ENCODE peak calls at places on chromosomes 2 and 18, in five cellular contexts. J is A549, E is esophagus muscularis mucosa, I is GM13977, X is HFFc6. T is an unnamed sample.

GRCh38 chr2:37623971-37624897 is 47.2 kb downstream of the CDC42EP3 start:
- DNase-seq in J (no peak), E (no peak), I (peak), X (peak), T (no peak)

GRCh38 chr2:220276736-220277444 is 649.5 kb downstream of the SLC4A3 start:
- DNase-seq in J (no peak), E (no peak), I (no peak), X (peak), T (no peak)

GRCh38 chr18:4256786-4257417 is 198.2 kb downstream of the DLGAP1 start:
- DNase-seq in J (no peak), E (no peak), I (no peak), X (no peak), T (no peak)

GRCh38 chr2:27582129-27582694 is 630 bp upstream of the ZNF512 start:
- DNase-seq in J (no peak), E (no peak), I (no peak), X (no peak), T (no peak)

GRCh38 chr2:110674620-110675555 is 3.0 kb downstream of the BUB1 start:
- DNase-seq in J (peak), E (no peak), I (peak), X (peak), T (no peak)

GRCh38 chr2:239463541-239464165 is 62.8 kb upstream of the HDAC4 start:
- DNase-seq in J (no peak), E (no peak), I (no peak), X (no peak), T (no peak)

GRCh38 chr18:11923454-11923853 is 15.3 kb upstream of the MPPE1 start:
- DNase-seq in J (no peak), E (no peak), I (no peak), X (no peak), T (no peak)

GRCh38 chr18:7333163-7333562 is 102.3 kb downstream of the LRRC30 start:
- DNase-seq in J (no peak), E (peak), I (no peak), X (no peak), T (no peak)

GRCh38 chr2:71154798-71155197 is 24.4 kb downstream of the MPHOSPH10 start:
- DNase-seq in J (peak), E (no peak), I (peak), X (no peak), T (no peak)

GRCh38 chr2:98898423-98898841 is 37.6 kb downstream of the CRACDL start:
- DNase-seq in J (no peak), E (peak), I (no peak), X (no peak), T (no peak)

GRCh38 chr2:132804045-132804444 is 134.0 kb upstream of the LYPD1 start:
- DNase-seq in J (peak), E (no peak), I (no peak), X (peak), T (no peak)

GRCh38 chr2:198657520-198658121 is 800.1 kb downstream of the SATB2 start:
- DNase-seq in J (peak), E (no peak), I (peak), X (no peak), T (no peak)

GRCh38 chr2:12915792-12916191 is 199.1 kb downstream of the TRIB2 start:
- DNase-seq in J (no peak), E (no peak), I (no peak), X (peak), T (no peak)

GRCh38 chr18:34767601-34768027 is 57.5 kb downstream of the DTNA start:
- DNase-seq in J (no peak), E (no peak), I (no peak), X (peak), T (no peak)

GRCh38 chr18:40109251-40110049 is 1845.6 kb upstream of the PIK3C3 start:
- DNase-seq in J (no peak), E (no peak), I (no peak), X (no peak), T (no peak)

GRCh38 chr18:12770469-12771219 is 67.8 kb downstream of the PSMG2 start:
- DNase-seq in J (no peak), E (no peak), I (no peak), X (no peak), T (no peak)

GRCh38 chr2:171531291-171531690 is 9.0 kb downstream of the CYBRD1 start:
- DNase-seq in J (no peak), E (peak), I (no peak), X (peak), T (no peak)

GRCh38 chr18:24076950-24077349 is 61.9 kb upstream of the CABYR start:
- DNase-seq in J (no peak), E (peak), I (no peak), X (no peak), T (no peak)

GRCh38 chr2:127641133-127641532 is 4.8 kb upstream of the GPR17 start:
- DNase-seq in J (no peak), E (no peak), I (no peak), X (no peak), T (no peak)

GRCh38 chr2:127639111-127639474 is 6.9 kb upstream of the GPR17 start:
- DNase-seq in J (no peak), E (no peak), I (no peak), X (no peak), T (no peak)

GRCh38 chr2:127641846-127642510 is 4.0 kb upstream of the GPR17 start:
- DNase-seq in J (no peak), E (no peak), I (no peak), X (no peak), T (no peak)

GRCh38 chr2:127638361-127639110 is 7.4 kb upstream of the GPR17 start:
- DNase-seq in J (no peak), E (no peak), I (no peak), X (no peak), T (no peak)

GRCh38 chr2:127640082-127641072 is 5.6 kb upstream of the GPR17 start:
- DNase-seq in J (no peak), E (no peak), I (peak), X (no peak), T (no peak)
- TF ChIP-seq CTCF in J (peak), E (peak), I (peak), X (peak), T (no peak)

DNA sequence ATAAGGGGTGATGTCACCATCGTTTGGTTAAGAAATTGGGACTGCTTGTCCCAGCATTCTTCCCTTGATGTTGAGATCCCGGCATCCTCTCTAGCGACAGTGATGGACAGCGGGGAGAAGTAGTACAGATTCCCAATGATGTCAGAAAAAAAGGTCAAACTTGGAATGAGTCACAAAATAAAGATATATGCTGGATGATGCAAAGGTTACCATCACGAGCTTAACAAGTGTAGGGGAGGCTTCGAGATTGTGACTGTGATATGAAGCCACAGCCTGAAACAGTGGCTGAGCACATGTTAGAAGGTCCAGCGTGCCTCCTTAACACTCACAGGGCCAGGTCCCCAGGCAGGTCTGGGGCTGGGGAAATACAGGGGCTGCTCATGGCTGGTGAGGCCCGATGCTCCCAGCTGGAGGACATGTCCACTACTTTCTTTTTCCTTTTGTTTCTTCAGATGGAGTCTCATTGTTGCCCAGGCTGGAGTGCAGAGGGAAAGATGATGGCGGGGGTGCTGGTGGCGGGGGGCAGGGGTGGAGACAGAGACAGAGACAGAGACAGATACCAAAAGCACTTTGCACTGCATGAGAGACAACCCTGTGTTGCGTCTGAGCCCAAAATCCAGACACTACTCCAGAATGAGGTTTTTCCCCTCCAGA is 210.9 kb downstream of the SH3BP4 start:
- DNase-seq in J (peak), E (no peak), I (no peak), X (peak), T (no peak)
- TF ChIP-seq CTCF in J (no peak), E (no peak), I (no peak), X (no peak), T (no peak)

DNA sequence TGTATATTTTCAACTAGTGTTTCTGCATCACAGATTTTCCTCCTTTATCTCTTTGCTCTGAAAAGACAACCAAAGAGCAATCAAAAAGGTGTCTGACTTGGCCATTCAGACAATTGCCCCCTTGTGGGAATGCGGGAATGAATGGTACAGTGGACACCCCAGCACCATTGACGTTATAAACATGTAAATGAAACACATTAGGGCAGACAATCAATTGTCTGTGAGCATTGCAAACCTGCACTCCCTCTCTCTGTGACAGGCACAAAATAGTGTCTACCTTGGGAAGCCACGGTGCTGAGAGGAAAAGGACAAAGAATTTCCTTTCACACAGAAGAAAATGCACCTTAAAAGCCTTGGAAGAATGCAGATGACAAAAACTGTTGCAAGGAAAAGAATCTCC is 8.0 kb downstream of the ZEB2 start:
- DNase-seq in J (no peak), E (no peak), I (no peak), X (no peak), T (no peak)
- TF ChIP-seq CTCF in J (no peak), E (no peak), I (no peak), X (peak), T (no peak)

DNA sequence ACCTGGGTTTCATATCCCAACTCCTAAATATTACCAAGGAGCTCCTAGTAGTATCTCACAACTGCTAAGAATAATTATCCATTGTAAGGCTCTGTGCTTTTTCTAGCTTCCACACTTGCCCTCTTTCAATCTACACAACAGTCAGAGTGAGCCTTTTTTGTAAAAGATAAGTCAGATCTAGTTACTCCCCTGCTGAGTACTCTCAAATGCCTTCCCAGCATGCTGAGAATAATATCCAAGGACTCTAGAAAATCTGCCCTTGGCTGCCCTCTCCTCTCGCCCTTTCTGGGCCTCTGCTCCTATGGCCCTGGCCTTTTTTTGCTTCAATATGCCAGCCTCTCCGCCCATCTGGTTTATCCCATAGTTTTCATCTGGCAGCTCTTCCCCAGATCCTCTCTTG is 455.9 kb upstream of the UBE2E3 start:
- DNase-seq in J (no peak), E (no peak), I (no peak), X (no peak), T (no peak)
- TF ChIP-seq CTCF in J (no peak), E (no peak), I (no peak), X (no peak), T (no peak)